ENCODE peak calls at places on chromosomes 12 and 14, in four cellular contexts. F is fibroblast of pulmonary artery, G is AG04450, Z is kidney epithelial cell. Q is an unnamed sample.

GRCh38 chr12:119412811-119413794 is 78.6 kb downstream of the CCDC60 start:
- DNase-seq in Z (peak; percentile 4), F (peak; percentile 82), G (peak; percentile 24), Q (peak; percentile 37)

GRCh38 chr14:24789277-24789832 is 155.4 kb upstream of the GZMB start:
- DNase-seq in F (no peak), G (no peak), Z (no peak), Q (no peak)

GRCh38 chr12:77736219-77736965 is 94.3 kb upstream of the NAV3 start:
- DNase-seq in G (no peak), F (no peak), Z (no peak), Q (no peak)

GRCh38 chr12:13247596-13247995 is 51.1 kb downstream of the EMP1 start:
- DNase-seq in F (no peak), Z (no peak), G (no peak), Q (no peak)

GRCh38 chr12:64943686-64944085 is 119.2 kb downstream of the TBC1D30 start:
- DNase-seq in G (peak; percentile 8), Z (no peak), F (peak; percentile 1), Q (peak; percentile 47)

GRCh38 chr12:132207083-132207775 is 63.0 kb downstream of the NOC4L start:
- DNase-seq in G (no peak), Z (no peak), F (no peak), Q (no peak)

GRCh38 chr14:73784065-73784987 is 67.3 kb upstream of the PTGR2 start:
- DNase-seq in G (no peak), Z (no peak), F (peak; percentile 80), Q (no peak)

GRCh38 chr14:102232348-102232625 is 72.7 kb downstream of the MOK start:
- DNase-seq in F (no peak), Z (no peak), G (no peak), Q (no peak)

GRCh38 chr14:39467889-39468524 is 35.8 kb upstream of the FBXO33 start:
- DNase-seq in F (peak; percentile 57), Z (no peak), G (no peak), Q (no peak)

GRCh38 chr12:78746001-78746400 is 118.6 kb upstream of the SYT1 start:
- DNase-seq in F (no peak), G (no peak), Z (no peak), Q (no peak)

GRCh38 chr14:91252901-91253794 is 8.6 kb upstream of the GPR68 start:
- DNase-seq in F (no peak), G (no peak), Z (no peak), Q (no peak)

GRCh38 chr12:90909069-90909676 is 45.8 kb downstream of the CCER1 start:
- DNase-seq in G (no peak), F (peak; percentile 75), Z (no peak), Q (peak; percentile 31)

GRCh38 chr12:7835766-7836165 is 36.9 kb downstream of the SLC2A14 start:
- DNase-seq in Z (no peak), G (no peak), F (no peak), Q (no peak)

DNA sequence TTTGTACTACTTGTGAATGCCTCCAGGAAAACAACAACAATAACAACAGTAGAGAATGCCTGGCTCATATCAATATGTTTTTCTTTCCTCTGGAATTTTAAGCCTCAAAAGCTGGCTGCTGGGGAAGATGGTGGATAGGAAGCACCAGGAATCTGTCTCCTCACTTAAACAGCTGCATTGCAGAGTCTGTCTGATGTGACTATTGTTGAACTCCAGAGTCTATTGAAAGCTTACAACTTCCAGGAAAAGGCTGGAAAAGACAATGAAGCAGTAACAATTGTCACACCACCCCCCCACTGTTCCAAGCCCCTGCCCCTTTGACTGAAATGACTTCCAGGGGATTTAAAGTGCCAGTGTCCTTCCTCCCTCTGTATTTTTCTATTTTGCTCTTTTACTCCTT is 309.7 kb downstream of the BMP4 start:
- DNase-seq in F (no peak), Z (no peak), G (no peak), Q (no peak)
- TF ChIP-seq CTCF in F (no peak), Z (no peak), G (no peak), Q (no peak)

GRCh38 chr12:113946175-113946574 is 19.9 kb downstream of the RBM19 start:
- DNase-seq in F (no peak), Z (no peak), G (no peak), Q (no peak)
- H3K4me3 ChIP-seq in F (no peak overlapping the region), Z (no peak overlapping the region), G (no peak overlapping the region), Q (no peak overlapping the region)

GRCh38 chr12:112907415-112908157 is 824 bp downstream of the OAS1 start:
- DNase-seq in G (no peak), Z (no peak), F (no peak), Q (no peak)
- TF ChIP-seq CTCF in G (no peak), Z (no peak), F (no peak), Q (no peak)

GRCh38 chr12:47808574-47809380 is 10.9 kb downstream of the HDAC7 start:
- DNase-seq in G (no peak), Z (no peak), F (no peak), Q (no peak)
- H3K4me3 ChIP-seq in G (no peak overlapping the region), Z (no peak overlapping the region), F (no peak overlapping the region), Q (no peak overlapping the region)

GRCh38 chr12:32312049-32312670 is 87.2 kb upstream of the FGD4 start:
- DNase-seq in G (peak; percentile 46), F (peak; percentile 87), Z (peak; percentile 45), Q (peak; percentile 70)
- TF ChIP-seq CTCF in G (peak; percentile 64), F (peak; percentile 61), Z (peak; percentile 53), Q (peak; percentile 57)

DNA sequence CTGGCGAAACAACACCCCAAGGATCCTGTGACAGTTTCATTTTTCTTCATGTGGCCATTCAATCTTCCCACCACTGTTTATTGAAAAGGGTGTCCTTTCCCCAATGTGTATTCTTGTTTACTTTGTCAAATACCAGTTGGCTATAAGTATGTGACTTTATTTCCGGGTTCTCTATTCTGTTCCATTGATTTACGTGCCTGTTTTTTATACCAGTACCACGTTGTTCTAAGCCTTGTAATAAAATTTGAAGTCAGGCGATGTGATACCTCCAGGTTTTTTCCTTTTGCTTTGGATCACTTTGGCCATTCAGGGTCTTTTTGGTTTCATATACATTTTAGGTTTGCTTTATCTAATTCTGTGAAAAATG is 9.1 kb upstream of the MGAT4C start:
- DNase-seq in Z (no peak), G (no peak), F (no peak), Q (no peak)
- H3K4me3 ChIP-seq in Z (no peak overlapping the region), G (no peak overlapping the region), F (no peak overlapping the region), Q (no peak overlapping the region)

GRCh38 chr14:46325157-46325556 is 326.4 kb downstream of the RPL10L start:
- DNase-seq in Z (no peak), G (no peak), F (no peak), Q (no peak)
- TF ChIP-seq CTCF in Z (peak; percentile 1), G (no peak), F (no peak), Q (no peak)

GRCh38 chr12:125289965-125290364 is 224.7 kb downstream of the AACS start:
- DNase-seq in G (no peak), Z (no peak), F (no peak), Q (no peak)
- H3K4me3 ChIP-seq in G (no peak overlapping the region), Z (no peak overlapping the region), F (no peak overlapping the region), Q (no peak overlapping the region)